ENCODE peak calls at places on chromosomes 4 and X, in five cellular contexts. Y is activated T-cell treated with anti-CD3 and anti-CD28 coated beads, Interleukin-2, amount 50 U/mL, for 24 hours; H is iris pigment epithelial cell; X is fibroblast of the conjunctiva; Z is breast epithelium. C is an unnamed sample.
A peak's percentile ranks its signal among the peaks of the same experiment; 100 is the strongest.

GRCh38 chr4:34417160-34417559 is 1827.2 kb downstream of the ARAP2 start:
- DNase-seq in Y (no peak), X (no peak), Z (no peak), H (peak; percentile 2), C (no peak)

GRCh38 chr4:151781026-151781425 is 20.2 kb upstream of the GATB start:
- DNase-seq in H (no peak), X (no peak), Y (no peak), Z (no peak), C (no peak)

GRCh38 chr4:107131295-107131694 is 95.2 kb upstream of the DKK2 start:
- DNase-seq in H (peak; percentile 80), X (no peak), Z (no peak), Y (no peak), C (no peak)

GRCh38 chrX:56764153-56764974 is 35.3 kb downstream of the NBDY start:
- DNase-seq in X (peak; percentile 88), H (peak; percentile 79), Y (peak; percentile 84), Z (no peak), C (peak; percentile 80)

GRCh38 chr4:26215725-26216124 is 105.1 kb upstream of the RBPJ start:
- DNase-seq in X (no peak), Z (no peak), H (no peak), Y (no peak), C (no peak)

GRCh38 chrX:63661676-63662075 is 123.3 kb downstream of the ARHGEF9 start:
- DNase-seq in Y (no peak), X (no peak), Z (no peak), H (no peak), C (no peak)

GRCh38 chr4:147034372-147034771 is 88.7 kb upstream of the TTC29 start:
- DNase-seq in Z (no peak), H (peak; percentile 12), X (no peak), Y (no peak), C (no peak)

GRCh38 chrX:44202596-44202995 is 140.9 kb downstream of the EFHC2 start:
- DNase-seq in Y (no peak), H (no peak), Z (no peak), X (no peak), C (no peak)

GRCh38 chr4:38785901-38786402 is 3.2 kb upstream of the TLR10 start:
- DNase-seq in H (no peak), Y (no peak), Z (no peak), X (no peak), C (no peak)

GRCh38 chr4:141840299-141840986 is 204.1 kb downstream of the IL15 start:
- DNase-seq in X (no peak), Y (no peak), Z (no peak), H (no peak), C (no peak)

GRCh38 chr4:148335133-148335532 is 107.1 kb downstream of the NR3C2 start:
- DNase-seq in H (no peak), Z (no peak), Y (no peak), X (no peak), C (no peak)

GRCh38 chrX:40402771-40403533 is 177.8 kb upstream of the ATP6AP2 start:
- DNase-seq in Y (no peak), Z (no peak), X (peak; percentile 6), H (peak; percentile 43), C (no peak)

GRCh38 chr4:10171055-10171454 is 54.5 kb upstream of the WDR1 start:
- DNase-seq in X (no peak), H (no peak), Y (no peak), Z (no peak), C (no peak)

GRCh38 chr4:103050736-103051436 is 25.7 kb downstream of the SLC9B2 start:
- DNase-seq in Y (no peak), Z (no peak), X (no peak), H (peak; percentile 34), C (no peak)

GRCh38 chr4:139689093-139689722 is 23.6 kb downstream of the MGST2 start:
- DNase-seq in Y (no peak), Z (no peak), H (peak; percentile 36), X (no peak), C (no peak)

GRCh38 chr4:123838426-123838825 is 441.8 kb downstream of the SPRY1 start:
- DNase-seq in Y (no peak), H (no peak), X (no peak), Z (no peak), C (no peak)

GRCh38 chr4:173317003-173317402 is 17.2 kb downstream of the HMGB2 start:
- DNase-seq in H (no peak), Z (no peak), X (no peak), Y (no peak), C (no peak)

GRCh38 chr4:4673070-4673469 is 131.2 kb upstream of the STX18 start:
- DNase-seq in H (no peak), Z (no peak), X (peak; percentile 56), Y (no peak), C (no peak)

GRCh38 chrX:12866451-12867377 is at the start of gene TLR7:
- DNase-seq in X (no peak), Z (no peak), H (no peak), Y (no peak), C (no peak)

GRCh38 chr4:63529581-63529980 is 879.7 kb downstream of the TECRL start:
- DNase-seq in Z (no peak), H (no peak), X (no peak), Y (no peak), C (no peak)

GRCh38 chrX:21943460-21944135 is 3.1 kb downstream of the SMS start:
- DNase-seq in X (peak; percentile 64), Z (no peak), Y (no peak), H (peak; percentile 81), C (no peak)

GRCh38 chr4:184453402-184454160 is 20.8 kb downstream of the IRF2 start:
- DNase-seq in Z (no peak), H (peak; percentile 97), Y (peak; percentile 43), X (peak; percentile 55), C (peak; percentile 70)

GRCh38 chr4:78222575-78223186 is 165.6 kb downstream of the FRAS1 start:
- DNase-seq in Z (no peak), Y (no peak), X (no peak), H (no peak), C (no peak)

GRCh38 chr4:28890949-28891348 is 1829.2 kb upstream of the PCDH7 start:
- DNase-seq in Z (no peak), H (no peak), Y (no peak), X (no peak), C (no peak)

GRCh38 chr4:15341022-15341732 is 86.7 kb upstream of the C1QTNF7 start:
- DNase-seq in Z (no peak), Y (no peak), H (no peak), X (no peak), C (no peak)

GRCh38 chrX:115892787-115893671 is 277.5 kb upstream of the AGTR2 start:
- DNase-seq in X (peak; percentile 49), Z (peak; percentile 54), Y (peak; percentile 72), H (peak; percentile 53), C (no peak)

GRCh38 chrX:10447577-10448214 is 172.7 kb downstream of the MID1 start:
- DNase-seq in H (peak; percentile 65), X (peak; percentile 5), Z (no peak), Y (no peak), C (no peak)

GRCh38 chrX:75226280-75226679 is 47.6 kb upstream of the UPRT start:
- DNase-seq in Y (no peak), H (no peak), Z (no peak), X (no peak), C (no peak)

GRCh38 chrX:53223068-53223693 is 1.8 kb downstream of the KDM5C start:
- DNase-seq in Y (no peak), Z (no peak), H (no peak), X (no peak), C (no peak)

GRCh38 chr4:67080158-67080557 is 465.1 kb downstream of the CENPC start:
- DNase-seq in Y (no peak), H (no peak), Z (no peak), X (no peak), C (no peak)

GRCh38 chr4:113674251-113674650 is 87.3 kb downstream of the CAMK2D start:
- DNase-seq in Z (no peak), X (peak; percentile 10), Y (no peak), H (no peak), C (no peak)

GRCh38 chr4:16439003-16439402 is 212.7 kb upstream of the TAPT1 start:
- DNase-seq in Z (no peak), X (no peak), H (peak; percentile 12), Y (no peak), C (no peak)